ENCODE peak calls at places on chromosomes 11 and 22, in four cellular contexts. F is H1; K is CD4-positive, alpha-beta memory T cell; T is neuronal stem cell. W is an unnamed sample.

GRCh38 chr22:37519268-37520195 is at the start of gene CARD10:
- DNase-seq in F (peak; percentile 68), K (no peak), T (peak; percentile 30), W (no peak)

GRCh38 chr22:42932857-42933782 is 76.0 kb upstream of the ARFGAP3 start:
- DNase-seq in F (no peak), K (no peak), T (no peak), W (no peak)

GRCh38 chr11:75800136-75800675 is 14.8 kb upstream of the UVRAG start:
- DNase-seq in F (no peak), K (no peak), T (no peak), W (no peak)

GRCh38 chr11:59787816-59788215 is 22.8 kb downstream of the MRPL16 start:
- DNase-seq in F (no peak), K (no peak), T (no peak), W (no peak)

GRCh38 chr11:95584180-95584579 is 205.4 kb downstream of the FAM76B start:
- DNase-seq in F (no peak), K (no peak), T (no peak), W (no peak)

GRCh38 chr11:20364412-20364792 is 888 bp downstream of the HTATIP2 start:
- DNase-seq in F (no peak), K (no peak), T (no peak), W (no peak)

GRCh38 chr11:4919250-4919649 is at the start of gene OR51G2:
- DNase-seq in F (no peak), K (no peak), T (no peak), W (no peak)

GRCh38 chr22:17314472-17314871 is 54.8 kb upstream of the CECR2 start:
- DNase-seq in F (no peak), K (no peak), T (no peak), W (no peak)

GRCh38 chr22:29755889-29756288 is 10.9 kb downstream of the ZMAT5 start:
- DNase-seq in F (no peak), K (no peak), T (no peak), W (no peak)

GRCh38 chr22:31540966-31541365 is 44.6 kb downstream of the SFI1 start:
- DNase-seq in F (no peak), K (no peak), T (no peak), W (no peak)

GRCh38 chr11:118136341-118136740 is 16.3 kb downstream of the SCN4B start:
- DNase-seq in F (no peak), K (no peak), T (no peak), W (no peak)

GRCh38 chr11:20353829-20354434 is 9.6 kb upstream of the HTATIP2 start:
- DNase-seq in F (peak; percentile 53), K (no peak), T (no peak), W (no peak)

GRCh38 chr11:28836285-28837081 is 728.3 kb downstream of the METTL15 start:
- DNase-seq in F (no peak), K (no peak), T (peak; percentile 26), W (no peak)

GRCh38 chr11:32838505-32839274 is 9.0 kb downstream of the PRRG4 start:
- DNase-seq in F (no peak), K (no peak), T (no peak), W (no peak)

GRCh38 chr11:15333407-15333806 is 218.7 kb downstream of the INSC start:
- DNase-seq in F (no peak), K (no peak), T (no peak), W (no peak)

GRCh38 chr11:123063396-123064267 is 1.7 kb upstream of the HSPA8 start:
- DNase-seq in F (no peak), K (peak; percentile 60), T (no peak), W (no peak)

GRCh38 chr22:21568207-21569075 is 927 bp downstream of the UBE2L3 start:
- DNase-seq in F (no peak), K (no peak), T (no peak), W (no peak)

GRCh38 chr11:13465909-13466371 is 2.9 kb upstream of the BTBD10 start:
- DNase-seq in F (no peak), K (no peak), T (peak; percentile 17), W (no peak)

GRCh38 chr22:19887251-19887985 is 32.7 kb upstream of the GNB1L start:
- DNase-seq in F (no peak), K (no peak), T (no peak), W (no peak)

GRCh38 chr11:2933376-2934056 is 4.3 kb upstream of the PHLDA2 start:
- DNase-seq in F (peak; percentile 56), K (peak; percentile 81), T (no peak), W (no peak)

GRCh38 chr11:2930705-2931415 is 1.6 kb upstream of the PHLDA2 start:
- DNase-seq in F (peak; percentile 97), K (no peak), T (peak; percentile 24), W (no peak)

GRCh38 chr11:2932850-2933251 is 3.6 kb upstream of the PHLDA2 start:
- DNase-seq in F (no peak), K (peak; percentile 65), T (no peak), W (no peak)

GRCh38 chr11:2931416-2931746 is 2.2 kb upstream of the PHLDA2 start:
- DNase-seq in F (no peak), K (no peak), T (no peak), W (no peak)

GRCh38 chr11:2931771-2932738 is 2.8 kb upstream of the PHLDA2 start:
- DNase-seq in F (no peak), K (no peak), T (no peak), W (no peak)
- H3K4me1 ChIP-seq in F (peaks cover 13% of the 10 kb centered on the region), K (peaks cover 40% of the 10 kb centered on the region), T (peaks cover 6% of the 10 kb centered on the region), W (peaks cover 13% of the 10 kb centered on the region)

GRCh38 chr11:116073854-116074837 is 569.9 kb upstream of the CADM1 start:
- DNase-seq in F (no peak), K (no peak), T (peak; percentile 76), W (no peak)
- H3K27ac ChIP-seq in F (no peak overlapping the region), K (no peak overlapping the region), T (peak overlapping the region; percentile 93), W (no peak overlapping the region)

DNA sequence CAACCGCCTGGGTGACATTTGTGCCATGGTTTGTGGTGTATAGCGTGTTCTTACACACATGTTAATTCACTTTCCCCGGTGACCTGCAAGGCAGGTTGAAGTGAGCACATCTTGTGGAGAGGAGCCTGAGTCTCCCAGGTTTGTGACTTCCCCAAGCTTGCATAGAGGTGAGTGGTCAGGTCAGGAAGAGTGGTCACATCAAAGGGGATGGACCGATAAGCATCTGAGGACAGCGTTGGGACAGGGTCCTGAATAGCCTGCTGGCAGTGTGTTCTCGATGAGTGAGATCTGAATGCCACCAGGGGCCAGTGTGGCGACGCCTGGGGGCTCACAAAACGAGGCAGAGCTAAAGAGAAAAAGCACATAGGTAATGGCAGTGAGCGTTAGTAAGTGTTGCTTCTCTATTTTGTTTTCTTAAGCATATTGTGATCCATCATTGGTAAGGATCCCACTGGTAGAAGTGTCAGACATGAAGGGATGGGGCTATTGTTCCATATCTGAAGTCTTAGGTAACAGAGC is 154.6 kb downstream of the GRIK4 start:
- DNase-seq in F (no peak), K (no peak), T (no peak), W (no peak)
- H3K27me3 ChIP-seq in F (no peaks in the 10 kb centered on the region), K (no peaks in the 10 kb centered on the region), T (no peaks in the 10 kb centered on the region), W (no peaks in the 10 kb centered on the region)

GRCh38 chr22:40177738-40178416 is at the start of gene TNRC6B:
- DNase-seq in F (peak; percentile 65), K (peak; percentile 94), T (peak; percentile 89), W (peak; percentile 68)
- H3K4me1 ChIP-seq in F (peaks cover 16% of the 10 kb centered on the region), K (peaks cover 67% of the 10 kb centered on the region), T (peaks cover 26% of the 10 kb centered on the region), W (peaks cover 44% of the 10 kb centered on the region)

GRCh38 chr11:31557991-31558390 is 48.4 kb downstream of the ELP4 start:
- DNase-seq in F (no peak), K (no peak), T (no peak), W (no peak)
- H3K27ac ChIP-seq in F (no peak overlapping the region), K (no peak overlapping the region), T (no peak overlapping the region), W (no peak overlapping the region)

GRCh38 chr11:16606784-16607674 is 131.4 kb upstream of the C11orf58 start:
- DNase-seq in F (peak; percentile 72), K (no peak), T (peak; percentile 53), W (no peak)

GRCh38 chr11:16605971-16606783 is 132.3 kb upstream of the C11orf58 start:
- DNase-seq in F (peak; percentile 93), K (peak; percentile 74), T (peak; percentile 94), W (peak; percentile 75)

GRCh38 chr11:16604784-16605439 is 133.5 kb upstream of the C11orf58 start:
- DNase-seq in F (peak; percentile 71), K (no peak), T (peak; percentile 40), W (no peak)

GRCh38 chr11:16603890-16604783 is 134.3 kb upstream of the C11orf58 start:
- DNase-seq in F (peak; percentile 63), K (peak; percentile 30), T (peak; percentile 42), W (no peak)

GRCh38 chr11:16605440-16605970 is 132.9 kb upstream of the C11orf58 start:
- DNase-seq in F (no peak), K (no peak), T (peak; percentile 41), W (no peak)
- H3K27me3 ChIP-seq in F (peaks cover 71% of the 10 kb centered on the region), K (peaks cover 69% of the 10 kb centered on the region), T (peaks cover 29% of the 10 kb centered on the region), W (peaks cover 6% of the 10 kb centered on the region)

DNA sequence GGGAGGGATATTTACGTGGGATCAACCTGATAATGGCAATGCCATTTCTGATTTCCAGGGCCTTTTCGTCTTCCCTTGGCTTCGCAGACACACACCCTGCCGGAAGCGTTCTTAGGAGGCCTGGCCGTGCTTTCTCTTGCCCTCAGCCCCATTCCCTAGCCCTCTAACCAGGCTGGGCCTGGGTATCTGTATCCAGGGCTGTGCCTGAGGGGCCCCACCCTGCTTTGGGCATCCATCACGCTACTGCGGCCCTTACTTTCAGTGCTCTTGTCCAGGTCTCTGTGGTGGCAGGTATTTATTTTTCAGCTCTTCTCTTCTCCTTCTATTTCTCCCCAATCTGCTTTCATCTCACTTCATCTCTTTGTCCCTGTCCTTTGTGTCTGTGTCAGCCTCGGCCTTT is 105.0 kb downstream of the ZBTB16 start:
- DNase-seq in F (no peak), K (no peak), T (no peak), W (no peak)
- H3K4me1 ChIP-seq in F (peaks cover 6% of the 10 kb centered on the region), K (peaks cover 85% of the 10 kb centered on the region), T (peaks cover 64% of the 10 kb centered on the region), W (peaks cover 85% of the 10 kb centered on the region)

W was measured in naive thymus-derived CD4-positive, alpha-beta T cell.